ENCODE peak calls at places on chromosomes 1 and 21, in nine cellular contexts. H is GM23248, C is tibial nerve, N is HCT116, R is fibroblast of lung, J is heart right ventricle, Q is aorta, I is transverse colon, P is H1. D is an unnamed sample.

GRCh38 chr1:3645247-3645646 is 4.7 kb downstream of the WRAP73 start:
- DNase-seq in N (no peak), R (no peak), C (no peak), Q (peak; percentile 47), I (no peak), J (no peak), P (no peak), H (no peak), D (no peak)

GRCh38 chr1:215865060-215865459 is 298.0 kb downstream of the KCTD3 start:
- DNase-seq in P (no peak), N (no peak), J (no peak), H (no peak), R (no peak), Q (no peak), C (no peak), I (no peak), D (no peak)

GRCh38 chr1:230540416-230540815 is 101.9 kb upstream of the COG2 start:
- DNase-seq in I (no peak), R (no peak), C (no peak), J (no peak), P (no peak), Q (no peak), H (no peak), N (no peak), D (no peak)

GRCh38 chr1:3727042-3727824 is 25.0 kb upstream of the CCDC27 start:
- DNase-seq in R (no peak), N (no peak), C (no peak), P (peak; percentile 83), Q (no peak), I (no peak), H (peak; percentile 54), J (peak; percentile 21), D (no peak)

GRCh38 chr1:93042134-93042821 is 36.8 kb upstream of the MTF2 start:
- DNase-seq in Q (no peak), J (no peak), R (no peak), I (peak; percentile 11), N (no peak), H (no peak), C (no peak), P (no peak), D (no peak)

GRCh38 chr1:240242601-240243144 is 151.0 kb downstream of the FMN2 start:
- DNase-seq in R (peak; percentile 84), C (no peak), P (no peak), H (peak; percentile 86), I (no peak), N (no peak), J (no peak), Q (no peak), D (no peak)

GRCh38 chr1:178645157-178645825 is 79.8 kb upstream of the RALGPS2 start:
- DNase-seq in C (no peak), R (peak; percentile 48), N (no peak), P (no peak), Q (no peak), J (no peak), I (no peak), H (peak; percentile 48), D (no peak)

GRCh38 chr1:154586641-154587040 is 19.1 kb downstream of the CHRNB2 start:
- DNase-seq in I (no peak), R (no peak), P (no peak), H (no peak), N (no peak), C (no peak), Q (no peak), J (no peak), D (no peak)

GRCh38 chr1:103129796-103130195 is 21.5 kb upstream of the COL11A1 start:
- DNase-seq in R (no peak), I (no peak), C (no peak), J (no peak), N (no peak), H (peak; percentile 21), Q (no peak), P (no peak), D (no peak)

GRCh38 chr1:162560303-162561036 is 1.1 kb upstream of the UAP1 start:
- DNase-seq in Q (no peak), N (no peak), R (no peak), I (no peak), P (no peak), C (peak; percentile 96), J (no peak), H (no peak), D (no peak)

GRCh38 chr1:29465755-29466154 is 229.4 kb downstream of the PTPRU start:
- DNase-seq in Q (no peak), H (peak; percentile 41), R (peak; percentile 21), P (no peak), N (no peak), J (no peak), C (no peak), I (no peak), D (no peak)

GRCh38 chr1:178484698-178485225 is 12.0 kb downstream of the CLEC20A start:
- DNase-seq in H (no peak), Q (no peak), N (no peak), I (no peak), C (no peak), P (no peak), R (no peak), J (no peak), D (no peak)

GRCh38 chr1:48262001-48262400 is 39.5 kb downstream of the SLC5A9 start:
- DNase-seq in R (no peak), I (no peak), H (no peak), J (no peak), N (no peak), P (no peak), C (no peak), Q (no peak), D (no peak)

GRCh38 chr1:147171399-147172167 is 687 bp downstream of the PRKAB2 start:
- DNase-seq in N (no peak), J (no peak), Q (no peak), I (peak; percentile 13), R (no peak), P (no peak), H (peak; percentile 57), C (no peak), D (no peak)

GRCh38 chr1:110916669-110917306 is 43.8 kb downstream of the CD53 start:
- DNase-seq in H (peak; percentile 57), N (peak; percentile 22), I (no peak), J (no peak), Q (no peak), C (no peak), R (peak; percentile 32), P (no peak), D (no peak)

GRCh38 chr1:191396622-191397021 is 761.6 kb upstream of the RGS18 start:
- DNase-seq in I (no peak), P (no peak), Q (no peak), C (no peak), R (no peak), N (no peak), H (no peak), J (no peak), D (no peak)

GRCh38 chr1:224116131-224116530 is 2.2 kb downstream of the FBXO28 start:
- DNase-seq in Q (no peak), J (no peak), N (peak; percentile 56), P (no peak), H (peak; percentile 73), I (no peak), R (peak; percentile 63), C (no peak), D (no peak)

GRCh38 chr1:14120895-14121294 is 420.9 kb downstream of the PRDM2 start:
- DNase-seq in C (no peak), I (no peak), R (no peak), Q (no peak), J (no peak), P (no peak), H (peak; percentile 31), N (no peak), D (no peak)

GRCh38 chr1:26863677-26864060 is 720 bp downstream of the SFN start:
- DNase-seq in I (no peak), H (no peak), N (no peak), R (no peak), Q (no peak), J (no peak), P (no peak), C (no peak), D (no peak)

GRCh38 chr21:45146801-45147200 is 72.4 kb downstream of the ADARB1 start:
- DNase-seq in C (no peak), R (no peak), H (no peak), J (no peak), I (no peak), N (no peak), Q (peak; percentile 61), P (no peak), D (no peak)
- H3K36me3 ChIP-seq in C (no peaks in the 10 kb centered on the region), R (no peaks in the 10 kb centered on the region), H (peaks cover 6% of the 10 kb centered on the region), J (peaks cover 26% of the 10 kb centered on the region), I (no peaks in the 10 kb centered on the region), N (no peaks in the 10 kb centered on the region), Q (no peaks in the 10 kb centered on the region), P (no peaks in the 10 kb centered on the region), D (no peaks in the 10 kb centered on the region)

DNA sequence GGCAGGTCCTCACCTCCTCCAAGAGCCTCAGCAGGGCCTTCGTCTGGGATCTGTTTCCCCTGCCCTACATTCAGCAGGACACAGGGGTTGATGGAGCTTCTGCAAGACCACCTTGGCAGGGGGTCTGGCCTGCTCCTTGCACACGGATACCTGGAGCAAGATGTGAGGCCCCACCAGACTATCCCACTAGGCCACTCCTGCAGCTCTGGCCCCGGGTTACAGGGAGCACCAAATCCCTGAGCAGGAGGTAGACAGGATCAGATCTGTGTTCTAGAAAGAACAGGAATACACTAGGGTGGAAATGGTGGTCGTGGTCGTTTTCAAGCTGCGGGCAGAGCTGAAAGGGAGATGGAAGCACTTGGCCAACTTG is 33.5 kb downstream of the EPHX1 start:
- DNase-seq in P (no peak), J (no peak), H (no peak), R (no peak), I (no peak), C (no peak), Q (peak; percentile 63), N (no peak), D (no peak)
- H3K36me3 ChIP-seq in P (no peaks in the 10 kb centered on the region), J (peaks cover 95% of the 10 kb centered on the region), H (no peaks in the 10 kb centered on the region), R (peaks cover 17% of the 10 kb centered on the region), I (peaks cover 7% of the 10 kb centered on the region), C (peaks cover 12% of the 10 kb centered on the region), Q (peaks cover 2% of the 10 kb centered on the region), N (no peaks in the 10 kb centered on the region), D (peaks cover 91% of the 10 kb centered on the region)

GRCh38 chr1:202580604-202581003 is 129.7 kb downstream of the SYT2 start:
- DNase-seq in I (no peak), Q (no peak), N (no peak), C (no peak), H (no peak), P (no peak), J (no peak), R (peak; percentile 36), D (no peak)
- H3K36me3 ChIP-seq in I (peaks cover 24% of the 10 kb centered on the region), Q (peaks cover 15% of the 10 kb centered on the region), N (no peaks in the 10 kb centered on the region), C (no peaks in the 10 kb centered on the region), H (no peaks in the 10 kb centered on the region), P (no peaks in the 10 kb centered on the region), J (peaks cover 71% of the 10 kb centered on the region), R (no peaks in the 10 kb centered on the region), D (peaks cover 3% of the 10 kb centered on the region)

DNA sequence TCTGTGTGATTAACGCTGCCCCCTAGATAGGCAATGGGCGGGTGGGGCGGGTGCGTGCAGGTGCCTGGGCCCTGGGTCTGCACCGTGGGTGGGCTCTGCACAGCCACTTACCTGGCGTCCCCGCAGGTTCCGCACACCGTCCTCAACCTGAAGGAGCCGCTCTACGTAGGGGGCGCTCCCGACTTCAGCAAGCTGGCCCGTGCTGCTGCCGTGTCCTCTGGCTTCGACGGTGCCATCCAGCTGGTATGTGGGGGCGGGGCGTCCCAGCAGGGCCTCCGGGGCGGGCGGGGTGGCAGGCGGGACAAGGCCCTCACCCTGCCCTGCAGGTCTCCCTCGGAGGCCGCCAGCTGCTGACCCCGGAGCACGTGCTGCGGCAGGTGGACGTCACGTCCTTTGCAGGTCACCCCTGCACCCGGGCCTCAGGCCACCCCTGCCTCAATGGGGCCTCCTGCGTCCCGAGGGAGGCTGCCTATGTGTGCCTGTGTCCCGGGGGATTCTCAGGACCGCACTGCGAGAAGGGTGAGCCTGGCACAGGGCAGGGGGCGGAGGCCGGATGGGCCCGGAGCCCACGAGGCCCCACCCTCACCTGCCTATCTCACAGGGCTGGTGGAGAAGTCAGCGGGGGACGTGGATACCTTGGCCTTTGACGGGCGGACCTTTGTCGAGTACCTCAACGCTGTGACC is 22.8 kb downstream of the RNF223 start:
- DNase-seq in I (no peak), Q (no peak), J (no peak), R (no peak), N (no peak), H (no peak), P (no peak), C (no peak), D (no peak)
- H3K36me3 ChIP-seq in I (no peaks in the 10 kb centered on the region), Q (no peaks in the 10 kb centered on the region), J (peaks cover 18% of the 10 kb centered on the region), R (peaks cover 4% of the 10 kb centered on the region), N (peaks cover 26% of the 10 kb centered on the region), H (no peaks in the 10 kb centered on the region), P (peaks cover 6% of the 10 kb centered on the region), C (no peaks in the 10 kb centered on the region), D (no peaks in the 10 kb centered on the region)

D was measured in adrenal gland.